ENCODE peak calls at places on chromosomes 3 and 15, in five cellular contexts. One of them, this sample, is unnamed.
A peak's percentile ranks its signal among the peaks of the same experiment; 100 is the strongest.

GRCh38 chr15:62163847-62164499 is 1.1 kb downstream of the C2CD4B start:
- DNase-seq in stimulated activated CD8-positive, alpha-beta memory T cell treated with anti-CD3 and anti-CD28 coated beads, Interleukin-4, amount 100 ng/mL, for 24 hours: no peak
- DNase-seq in COLO829: no peak
- DNase-seq in AG09309: no peak
- DNase-seq in dorsolateral prefrontal cortex: no peak
- DNase-seq in this sample: no peak

GRCh38 chr3:149435936-149436885 is 38.3 kb upstream of the TM4SF4 start:
- DNase-seq in stimulated activated CD8-positive, alpha-beta memory T cell treated with anti-CD3 and anti-CD28 coated beads, Interleukin-4, amount 100 ng/mL, for 24 hours: no peak
- DNase-seq in AG09309: no peak
- DNase-seq in COLO829: no peak
- DNase-seq in dorsolateral prefrontal cortex: no peak
- DNase-seq in this sample: no peak

GRCh38 chr3:76024640-76025039 is 239.3 kb upstream of the ZNF717 start:
- DNase-seq in dorsolateral prefrontal cortex: no peak
- DNase-seq in stimulated activated CD8-positive, alpha-beta memory T cell treated with anti-CD3 and anti-CD28 coated beads, Interleukin-4, amount 100 ng/mL, for 24 hours: no peak
- DNase-seq in COLO829: peak; percentile 47
- DNase-seq in AG09309: no peak
- DNase-seq in this sample: no peak

GRCh38 chr3:149199474-149199873 is 22.2 kb downstream of the CP start:
- DNase-seq in COLO829: no peak
- DNase-seq in AG09309: no peak
- DNase-seq in dorsolateral prefrontal cortex: no peak
- DNase-seq in stimulated activated CD8-positive, alpha-beta memory T cell treated with anti-CD3 and anti-CD28 coated beads, Interleukin-4, amount 100 ng/mL, for 24 hours: no peak
- DNase-seq in this sample: no peak

GRCh38 chr3:47512416-47513124 is 942 bp downstream of the ELP6 start:
- DNase-seq in stimulated activated CD8-positive, alpha-beta memory T cell treated with anti-CD3 and anti-CD28 coated beads, Interleukin-4, amount 100 ng/mL, for 24 hours: no peak
- DNase-seq in dorsolateral prefrontal cortex: no peak
- DNase-seq in AG09309: no peak
- DNase-seq in COLO829: no peak
- DNase-seq in this sample: no peak

GRCh38 chr3:72678892-72679291 is 169.4 kb downstream of the SHQ1 start:
- DNase-seq in AG09309: no peak
- DNase-seq in COLO829: peak; percentile 59
- DNase-seq in stimulated activated CD8-positive, alpha-beta memory T cell treated with anti-CD3 and anti-CD28 coated beads, Interleukin-4, amount 100 ng/mL, for 24 hours: no peak
- DNase-seq in dorsolateral prefrontal cortex: no peak
- DNase-seq in this sample: no peak

GRCh38 chr15:93458567-93458966 is 369.6 kb upstream of the RGMA start:
- DNase-seq in stimulated activated CD8-positive, alpha-beta memory T cell treated with anti-CD3 and anti-CD28 coated beads, Interleukin-4, amount 100 ng/mL, for 24 hours: no peak
- DNase-seq in AG09309: no peak
- DNase-seq in COLO829: no peak
- DNase-seq in dorsolateral prefrontal cortex: no peak
- DNase-seq in this sample: no peak

GRCh38 chr15:39458131-39458530 is 122.7 kb upstream of the THBS1 start:
- DNase-seq in COLO829: no peak
- DNase-seq in dorsolateral prefrontal cortex: no peak
- DNase-seq in AG09309: no peak
- DNase-seq in stimulated activated CD8-positive, alpha-beta memory T cell treated with anti-CD3 and anti-CD28 coated beads, Interleukin-4, amount 100 ng/mL, for 24 hours: no peak
- DNase-seq in this sample: no peak

GRCh38 chr3:133980035-133980434 is 49.7 kb downstream of the SLCO2A1 start:
- DNase-seq in dorsolateral prefrontal cortex: no peak
- DNase-seq in COLO829: no peak
- DNase-seq in AG09309: no peak
- DNase-seq in stimulated activated CD8-positive, alpha-beta memory T cell treated with anti-CD3 and anti-CD28 coated beads, Interleukin-4, amount 100 ng/mL, for 24 hours: no peak
- DNase-seq in this sample: no peak

GRCh38 chr3:24545917-24546316 is 51.3 kb upstream of the THRB start:
- DNase-seq in AG09309: peak; percentile 33
- DNase-seq in COLO829: no peak
- DNase-seq in stimulated activated CD8-positive, alpha-beta memory T cell treated with anti-CD3 and anti-CD28 coated beads, Interleukin-4, amount 100 ng/mL, for 24 hours: no peak
- DNase-seq in dorsolateral prefrontal cortex: no peak
- DNase-seq in this sample: no peak

GRCh38 chr15:38508647-38509046 is 54.7 kb downstream of the FAM98B start:
- DNase-seq in stimulated activated CD8-positive, alpha-beta memory T cell treated with anti-CD3 and anti-CD28 coated beads, Interleukin-4, amount 100 ng/mL, for 24 hours: no peak
- DNase-seq in AG09309: no peak
- DNase-seq in COLO829: no peak
- DNase-seq in dorsolateral prefrontal cortex: no peak
- DNase-seq in this sample: no peak

GRCh38 chr3:137330246-137330645 is 372.5 kb downstream of the IL20RB start:
- DNase-seq in dorsolateral prefrontal cortex: no peak
- DNase-seq in AG09309: no peak
- DNase-seq in stimulated activated CD8-positive, alpha-beta memory T cell treated with anti-CD3 and anti-CD28 coated beads, Interleukin-4, amount 100 ng/mL, for 24 hours: no peak
- DNase-seq in COLO829: no peak
- DNase-seq in this sample: no peak

GRCh38 chr3:131109156-131109555 is 82.5 kb downstream of the NEK11 start:
- DNase-seq in stimulated activated CD8-positive, alpha-beta memory T cell treated with anti-CD3 and anti-CD28 coated beads, Interleukin-4, amount 100 ng/mL, for 24 hours: no peak
- DNase-seq in AG09309: no peak
- DNase-seq in COLO829: no peak
- DNase-seq in dorsolateral prefrontal cortex: no peak
- DNase-seq in this sample: no peak

GRCh38 chr15:80152896-80153876 is at the start of gene FAH:
- DNase-seq in COLO829: no peak
- DNase-seq in stimulated activated CD8-positive, alpha-beta memory T cell treated with anti-CD3 and anti-CD28 coated beads, Interleukin-4, amount 100 ng/mL, for 24 hours: no peak
- DNase-seq in AG09309: no peak
- DNase-seq in dorsolateral prefrontal cortex: peak; percentile 44
- DNase-seq in this sample: no peak

GRCh38 chr15:37100109-37100873 is at the start of gene MEIS2:
- DNase-seq in AG09309: peak; percentile 87
- DNase-seq in dorsolateral prefrontal cortex: peak; percentile 89
- DNase-seq in COLO829: peak; percentile 72
- DNase-seq in stimulated activated CD8-positive, alpha-beta memory T cell treated with anti-CD3 and anti-CD28 coated beads, Interleukin-4, amount 100 ng/mL, for 24 hours: no peak
- DNase-seq in this sample: peak; percentile 84

GRCh38 chr3:38317186-38317759 is 29.3 kb upstream of the XYLB start:
- DNase-seq in COLO829: no peak
- DNase-seq in stimulated activated CD8-positive, alpha-beta memory T cell treated with anti-CD3 and anti-CD28 coated beads, Interleukin-4, amount 100 ng/mL, for 24 hours: no peak
- DNase-seq in AG09309: no peak
- DNase-seq in dorsolateral prefrontal cortex: no peak
- DNase-seq in this sample: no peak

GRCh38 chr3:190321789-190322603 is at the start of gene CLDN1:
- DNase-seq in stimulated activated CD8-positive, alpha-beta memory T cell treated with anti-CD3 and anti-CD28 coated beads, Interleukin-4, amount 100 ng/mL, for 24 hours: peak; percentile 69
- DNase-seq in AG09309: no peak
- DNase-seq in dorsolateral prefrontal cortex: peak; percentile 80
- DNase-seq in COLO829: peak; percentile 56
- DNase-seq in this sample: no peak

GRCh38 chr3:31008986-31009385 is 114.5 kb upstream of the GADL1 start:
- DNase-seq in stimulated activated CD8-positive, alpha-beta memory T cell treated with anti-CD3 and anti-CD28 coated beads, Interleukin-4, amount 100 ng/mL, for 24 hours: no peak
- DNase-seq in AG09309: no peak
- DNase-seq in dorsolateral prefrontal cortex: no peak
- DNase-seq in COLO829: no peak
- DNase-seq in this sample: no peak

GRCh38 chr3:50319872-50320625 is 2.5 kb downstream of the HYAL2 start:
- DNase-seq in stimulated activated CD8-positive, alpha-beta memory T cell treated with anti-CD3 and anti-CD28 coated beads, Interleukin-4, amount 100 ng/mL, for 24 hours: no peak
- DNase-seq in AG09309: no peak
- DNase-seq in COLO829: no peak
- DNase-seq in dorsolateral prefrontal cortex: no peak
- DNase-seq in this sample: no peak

GRCh38 chr3:13012228-13012691 is 61.0 kb downstream of the IQSEC1 start:
- DNase-seq in stimulated activated CD8-positive, alpha-beta memory T cell treated with anti-CD3 and anti-CD28 coated beads, Interleukin-4, amount 100 ng/mL, for 24 hours: peak; percentile 46
- DNase-seq in dorsolateral prefrontal cortex: peak; percentile 70
- DNase-seq in COLO829: no peak
- DNase-seq in AG09309: no peak
- DNase-seq in this sample: no peak

GRCh38 chr3:63096248-63097058 is 181.7 kb upstream of the SYNPR start:
- DNase-seq in stimulated activated CD8-positive, alpha-beta memory T cell treated with anti-CD3 and anti-CD28 coated beads, Interleukin-4, amount 100 ng/mL, for 24 hours: no peak
- DNase-seq in COLO829: no peak
- DNase-seq in AG09309: no peak
- DNase-seq in dorsolateral prefrontal cortex: no peak
- DNase-seq in this sample: no peak

GRCh38 chr3:166433060-166433459 is 595.8 kb upstream of the BCHE start:
- DNase-seq in COLO829: no peak
- DNase-seq in dorsolateral prefrontal cortex: no peak
- DNase-seq in stimulated activated CD8-positive, alpha-beta memory T cell treated with anti-CD3 and anti-CD28 coated beads, Interleukin-4, amount 100 ng/mL, for 24 hours: no peak
- DNase-seq in AG09309: no peak
- DNase-seq in this sample: no peak

GRCh38 chr15:33154366-33155166 is 39.9 kb downstream of the FMN1 start:
- DNase-seq in dorsolateral prefrontal cortex: no peak
- DNase-seq in AG09309: peak; percentile 71
- DNase-seq in stimulated activated CD8-positive, alpha-beta memory T cell treated with anti-CD3 and anti-CD28 coated beads, Interleukin-4, amount 100 ng/mL, for 24 hours: no peak
- DNase-seq in COLO829: peak; percentile 80
- DNase-seq in this sample: peak; percentile 97